ENCODE peak calls at places on chromosomes 1 and 21, in eight cellular contexts. R is RPMI8226, K is endothelial cell, F is heart right ventricle, Q is globus pallidus, E is GM04504, Y is fibroblast of the aortic adventitia, L is OCI-LY7. D is an unnamed sample.
A peak's percentile ranks its signal among the peaks of the same experiment; 100 is the strongest.

GRCh38 chr1:107748529-107748928 is 216.5 kb downstream of the VAV3 start:
- DNase-seq in E (peak; percentile 12), R (peak; percentile 11), Q (no peak), Y (peak; percentile 14), F (no peak), L (peak; percentile 30), K (no peak), D (peak; percentile 32)

GRCh38 chr1:185853739-185854138 is 119.5 kb downstream of the HMCN1 start:
- DNase-seq in L (no peak), Q (no peak), F (no peak), R (no peak), Y (peak; percentile 91), K (no peak), E (peak; percentile 60), D (no peak)

GRCh38 chr1:247357781-247358211 is 26.1 kb upstream of the ZNF496 start:
- DNase-seq in Q (no peak), Y (peak; percentile 57), E (no peak), R (no peak), F (no peak), L (no peak), K (no peak), D (peak; percentile 92)

GRCh38 chr21:46388896-46389295 is 64.9 kb downstream of the PCNT start:
- DNase-seq in K (no peak), L (no peak), R (no peak), Q (no peak), F (no peak), E (no peak), Y (no peak), D (no peak)

GRCh38 chr1:89865498-89866385 is 44.9 kb downstream of the LRRC8D start:
- DNase-seq in L (no peak), F (no peak), E (peak; percentile 52), Q (no peak), K (no peak), Y (peak; percentile 85), R (no peak), D (peak; percentile 63)

GRCh38 chr1:214678386-214678785 is 75.4 kb downstream of the CENPF start:
- DNase-seq in Y (peak; percentile 55), R (no peak), F (no peak), L (no peak), Q (no peak), K (no peak), E (no peak), D (no peak)

GRCh38 chr1:148161252-148161901 is 9.3 kb upstream of the NBPF11 start:
- DNase-seq in E (no peak), K (no peak), L (no peak), Q (no peak), F (no peak), Y (no peak), R (no peak), D (no peak)

GRCh38 chr1:201809876-201810275 is 19.1 kb upstream of the IPO9 start:
- DNase-seq in R (no peak), F (no peak), L (no peak), Q (no peak), Y (no peak), E (no peak), K (no peak), D (no peak)

GRCh38 chr1:50720457-50721053 is 239.5 kb downstream of the FAF1 start:
- DNase-seq in K (no peak), L (no peak), Q (no peak), R (no peak), F (no peak), Y (no peak), E (no peak), D (no peak)

GRCh38 chr1:205774277-205775014 is 836 bp downstream of the RAB29 start:
- DNase-seq in F (no peak), E (no peak), K (peak; percentile 18), Q (no peak), Y (no peak), L (peak; percentile 28), R (peak; percentile 50), D (no peak)

GRCh38 chr1:57966751-57967406 is 543.0 kb upstream of the DAB1 start:
- DNase-seq in F (no peak), L (no peak), Y (no peak), R (peak; percentile 14), E (peak; percentile 1), Q (no peak), K (peak; percentile 49), D (no peak)

GRCh38 chr1:6651889-6652288 is 27.2 kb downstream of the THAP3 start:
- DNase-seq in Q (no peak), Y (no peak), E (no peak), R (no peak), K (no peak), L (no peak), F (no peak), D (no peak)

GRCh38 chr1:228555074-228555989 is 68.2 kb downstream of the RNF187 start:
- DNase-seq in Q (no peak), F (no peak), E (no peak), Y (no peak), R (no peak), K (no peak), L (peak; percentile 11), D (no peak)

GRCh38 chr1:53896673-53897229 is 2.8 kb downstream of the DIO1 start:
- DNase-seq in Q (peak; percentile 11), K (no peak), L (no peak), E (peak; percentile 87), R (no peak), Y (peak; percentile 93), F (no peak), D (peak; percentile 89)

GRCh38 chr1:218591966-218592365 is 246.8 kb downstream of the TGFB2 start:
- DNase-seq in F (no peak), R (no peak), Y (no peak), L (no peak), E (no peak), Q (no peak), K (no peak), D (peak; percentile 26)

GRCh38 chr1:109240158-109241152 is 8.9 kb upstream of the CELSR2 start:
- DNase-seq in R (peak; percentile 6), E (peak; percentile 39), Q (no peak), F (peak; percentile 78), L (peak; percentile 37), Y (peak; percentile 41), K (no peak), D (no peak)

GRCh38 chr1:60386259-60386658 is 312.7 kb upstream of the C1orf87 start:
- DNase-seq in E (no peak), Y (peak; percentile 27), R (no peak), L (no peak), F (no peak), K (no peak), Q (no peak), D (no peak)

GRCh38 chr1:40532844-40533424 is 1.5 kb downstream of the ZNF684 start:
- DNase-seq in E (peak; percentile 16), Y (peak; percentile 65), Q (peak; percentile 55), F (peak; percentile 5), K (peak; percentile 52), R (peak; percentile 74), L (peak; percentile 80), D (no peak)

GRCh38 chr1:234486858-234487830 is 8.2 kb upstream of the TARBP1 start:
- DNase-seq in Y (peak; percentile 94), Q (peak; percentile 80), L (peak; percentile 77), R (peak; percentile 54), F (peak; percentile 47), K (no peak), E (peak; percentile 67), D (peak; percentile 24)

GRCh38 chr1:11617741-11618140 is 36.5 kb downstream of the FBXO2 start:
- DNase-seq in K (no peak), E (no peak), Y (no peak), R (no peak), Q (no peak), F (no peak), L (no peak), D (no peak)

GRCh38 chr21:26709090-26709489 is 136.0 kb upstream of the CYYR1 start:
- DNase-seq in Y (peak; percentile 10), Q (no peak), F (no peak), R (no peak), E (no peak), K (no peak), L (no peak), D (no peak)

GRCh38 chr1:232176222-232176621 is 453.7 kb downstream of the SIPA1L2 start:
- DNase-seq in R (no peak), K (no peak), E (no peak), Q (no peak), L (no peak), F (no peak), Y (no peak), D (no peak)

GRCh38 chr21:26194811-26195251 is 24.3 kb upstream of the APP start:
- DNase-seq in E (no peak), K (no peak), Q (no peak), L (no peak), F (no peak), R (no peak), Y (peak; percentile 50), D (peak; percentile 6)

GRCh38 chr1:180522204-180522497 is 19.8 kb upstream of the ACBD6 start:
- DNase-seq in R (no peak), Q (no peak), K (no peak), E (no peak), L (no peak), Y (no peak), F (no peak), D (no peak)

GRCh38 chr1:94130851-94131595 is 10.1 kb upstream of the ABCA4 start:
- DNase-seq in F (no peak), L (no peak), Y (no peak), E (no peak), K (no peak), Q (no peak), R (no peak), D (peak; percentile 66)

GRCh38 chr1:19081218-19081893 is 124.9 kb upstream of the IFFO2 start:
- DNase-seq in F (peak; percentile 57), R (no peak), Q (no peak), Y (peak; percentile 80), L (no peak), K (no peak), E (peak; percentile 42), D (peak; percentile 50)

GRCh38 chr1:155057104-155057503 is 6.0 kb downstream of the ADAM15 start:
- DNase-seq in L (no peak), E (no peak), F (no peak), Y (no peak), Q (no peak), R (no peak), K (no peak), D (no peak)

GRCh38 chr1:151887028-151887427 is 22.3 kb downstream of the THEM4 start:
- DNase-seq in L (no peak), Y (peak; percentile 83), Q (no peak), E (peak; percentile 24), R (no peak), F (no peak), K (no peak), D (no peak)

GRCh38 chr1:53878492-53879105 is 11.0 kb downstream of the YIPF1 start:
- DNase-seq in Y (peak; percentile 77), L (peak; percentile 67), Q (no peak), F (no peak), E (peak; percentile 32), R (peak; percentile 71), K (no peak), D (peak; percentile 64)

GRCh38 chr1:156551866-156552265 is 20.5 kb downstream of the IQGAP3 start:
- DNase-seq in E (no peak), L (no peak), F (no peak), Q (no peak), Y (no peak), R (no peak), K (no peak), D (peak; percentile 90)

GRCh38 chr1:248229360-248229908 is 1.8 kb upstream of the OR2M4 start:
- DNase-seq in L (no peak), E (no peak), Y (no peak), K (no peak), R (no peak), Q (no peak), F (no peak), D (no peak)

GRCh38 chr21:35207322-35207721 is 158.2 kb upstream of the RUNX1 start:
- DNase-seq in F (no peak), E (no peak), K (no peak), L (no peak), Q (no peak), R (no peak), Y (no peak), D (no peak)

GRCh38 chr1:228867951-228868730 is 132.9 kb downstream of the RHOU start:
- DNase-seq in Y (no peak), R (peak; percentile 96), K (no peak), E (no peak), F (no peak), Q (no peak), L (no peak), D (no peak)

GRCh38 chr1:228308085-228308601 is 98.5 kb downstream of the TRIM11 start:
- DNase-seq in Y (no peak), R (no peak), E (no peak), F (no peak), L (no peak), K (no peak), Q (no peak), D (no peak)